ENCODE peak calls at places on chromosomes 3 and 15, in five cellular contexts. Q, D, W, N and F are unnamed samples.

GRCh38 chr3:155064920-155065319 is 15.2 kb upstream of the MME start:
- DNase-seq in D (no peak), N (no peak), Q (no peak), W (no peak), F (no peak)

GRCh38 chr3:134796313-134797079 is 1.4 kb downstream of the EPHB1 start:
- DNase-seq in D (no peak), N (peak), Q (no peak), W (no peak), F (no peak)

GRCh38 chr3:126995926-126996512 is 13.1 kb downstream of the PLXNA1 start:
- DNase-seq in W (no peak), Q (no peak), D (no peak), N (no peak), F (no peak)

GRCh38 chr15:80531388-80532184 is 127.4 kb downstream of the ARNT2 start:
- DNase-seq in W (no peak), D (no peak), Q (no peak), N (no peak), F (no peak)

GRCh38 chr3:118171236-118171852 is 863.3 kb downstream of the IGSF11 start:
- DNase-seq in Q (no peak), D (no peak), W (no peak), N (no peak), F (no peak)

GRCh38 chr15:39774688-39775267 is 7.9 kb downstream of the FSIP1 start:
- DNase-seq in W (no peak), D (no peak), N (no peak), Q (no peak), F (no peak)

GRCh38 chr15:38547255-38547997 is 17.2 kb downstream of the RASGRP1 start:
- DNase-seq in Q (no peak), W (no peak), N (no peak), D (peak), F (no peak)

GRCh38 chr3:99246010-99246654 is 344.6 kb upstream of the DCBLD2 start:
- DNase-seq in Q (no peak), N (no peak), D (no peak), W (no peak), F (no peak)

GRCh38 chr3:127722104-127722784 is 49.5 kb downstream of the ABTB1 start:
- DNase-seq in D (no peak), N (no peak), Q (no peak), W (no peak), F (no peak)

GRCh38 chr3:114709102-114709501 is 415.3 kb downstream of the TIGIT start:
- DNase-seq in N (no peak), D (no peak), Q (no peak), W (no peak), F (no peak)

GRCh38 chr3:43533009-43533408 is 88.8 kb downstream of the ANO10 start:
- DNase-seq in W (no peak), N (no peak), D (no peak), Q (no peak), F (no peak)

GRCh38 chr15:89860851-89861360 is 32.9 kb downstream of the AP3S2 start:
- DNase-seq in N (peak), Q (no peak), W (no peak), D (no peak), F (no peak)

GRCh38 chr3:86147119-86147518 is 843.8 kb downstream of the VGLL3 start:
- DNase-seq in D (no peak), Q (no peak), W (peak), N (no peak), F (no peak)

DNA sequence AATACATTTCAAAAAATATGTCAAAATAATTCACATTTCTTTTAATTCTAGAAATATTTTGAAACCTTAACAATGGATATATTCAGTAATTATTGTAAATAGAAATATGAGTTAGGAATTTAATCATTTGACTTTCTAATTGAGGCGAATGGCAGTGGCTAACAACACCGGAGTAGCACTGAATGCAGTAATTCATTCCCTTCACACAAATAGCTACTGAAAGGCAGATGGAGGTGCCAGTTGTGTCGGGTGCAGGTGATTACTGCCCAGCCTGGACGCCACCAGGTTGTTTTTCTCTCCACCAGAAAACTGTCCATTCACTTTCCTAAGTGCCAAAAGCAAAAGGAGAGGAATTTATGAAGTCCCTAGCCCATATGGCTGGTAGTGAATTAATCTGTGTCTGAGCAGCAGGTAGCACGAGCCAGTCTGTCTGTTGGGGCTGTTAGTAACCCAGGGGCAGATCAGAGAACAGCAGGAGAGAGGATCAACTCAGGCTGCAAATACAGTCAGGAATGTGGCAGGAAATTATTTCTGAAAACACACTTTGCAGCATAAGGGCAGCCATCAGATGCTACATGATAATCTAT is 79.3 kb upstream of the GMNC start:
- DNase-seq in W (no peak), D (no peak), Q (no peak), N (no peak), F (no peak)
- TF ChIP-seq TAF1 in W (no peak), D (no peak), Q (no peak), N (no peak), F (no peak)

DNA sequence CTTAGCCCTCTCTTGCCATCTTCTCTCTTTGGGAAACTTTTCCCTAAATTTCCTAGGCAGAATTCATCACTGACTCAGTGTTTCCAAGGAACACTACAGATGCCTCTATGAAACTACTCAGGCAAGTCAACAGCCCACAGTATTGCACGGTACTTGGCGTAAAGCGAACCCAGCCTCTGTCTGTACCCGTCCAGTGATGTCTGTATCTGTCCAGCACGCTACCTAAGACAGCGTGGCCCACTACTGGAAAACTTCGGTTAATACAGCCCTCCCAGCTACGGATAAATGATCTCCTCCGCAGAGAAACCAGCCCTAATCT is 467 bp downstream of the SKIC8 start:
- DNase-seq in D (peak), N (no peak), W (no peak), Q (no peak), F (no peak)
- TF ChIP-seq TAF1 in D (no peak), N (no peak), W (no peak), Q (no peak), F (no peak)

DNA sequence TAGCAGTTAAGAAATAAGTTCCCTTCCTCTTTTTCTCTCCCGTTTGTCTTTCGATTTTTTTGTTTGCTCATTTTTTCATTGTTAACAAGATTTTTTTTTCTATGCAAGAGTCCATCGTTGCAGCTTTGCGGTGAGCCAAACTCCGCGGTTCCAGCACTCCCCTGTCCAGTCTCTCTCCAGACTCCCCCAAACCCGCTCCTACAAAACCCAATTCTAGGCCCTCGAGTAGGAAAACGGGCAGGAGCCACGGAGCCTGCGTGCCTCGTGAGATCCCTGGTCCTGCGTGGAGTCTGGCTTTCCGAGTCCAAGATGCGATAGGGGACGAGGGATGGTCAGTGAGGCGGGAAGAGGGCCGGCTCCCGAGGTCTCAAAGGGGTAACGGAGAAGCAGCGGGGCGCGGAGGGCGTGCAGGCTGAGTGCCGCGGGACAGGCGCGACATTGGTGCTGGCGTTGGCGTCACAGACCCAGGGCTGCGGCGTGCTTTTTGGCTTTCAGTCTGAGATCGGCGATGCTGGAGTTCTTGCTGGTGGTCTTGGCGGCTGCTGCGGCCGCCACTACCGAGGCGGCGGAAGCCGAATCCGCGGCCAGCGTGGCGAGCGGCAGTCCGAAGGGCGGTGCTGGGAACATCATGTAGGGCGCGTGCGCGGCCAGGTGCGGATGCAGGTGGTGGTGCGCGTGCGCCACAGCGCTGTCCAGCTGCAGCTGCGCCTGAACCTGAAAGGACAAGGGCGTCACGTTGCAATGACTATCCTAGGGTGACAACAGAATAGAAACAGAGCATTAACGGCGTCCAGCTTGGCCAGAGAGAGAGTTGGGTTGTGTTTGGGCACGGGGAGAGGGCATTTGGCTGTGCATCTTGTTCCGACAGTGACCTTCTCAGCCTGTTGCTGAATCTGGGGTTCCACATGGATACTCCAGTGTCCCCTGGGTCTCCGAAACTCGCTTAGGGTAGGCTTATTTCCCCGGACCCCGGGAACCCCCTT is 8.4 kb downstream of the SHOX2 start:
- DNase-seq in Q (peak), W (peak), D (no peak), N (no peak), F (peak)
- TF ChIP-seq TAF1 in Q (no peak), W (peak), D (no peak), N (no peak), F (no peak)

GRCh38 chr15:35627696-35628095 is 81.7 kb upstream of the DPH6 start:
- DNase-seq in W (no peak), D (no peak), N (no peak), Q (no peak), F (no peak)

GRCh38 chr15:35633677-35634076 is 87.7 kb upstream of the DPH6 start:
- DNase-seq in Q (no peak), D (no peak), W (no peak), N (no peak), F (no peak)

GRCh38 chr15:35630985-35631384 is 85.0 kb upstream of the DPH6 start:
- DNase-seq in D (no peak), W (no peak), N (no peak), Q (no peak), F (no peak)

GRCh38 chr15:35626984-35627383 is 81.0 kb upstream of the DPH6 start:
- DNase-seq in N (no peak), D (peak), W (no peak), Q (no peak), F (no peak)

DNA sequence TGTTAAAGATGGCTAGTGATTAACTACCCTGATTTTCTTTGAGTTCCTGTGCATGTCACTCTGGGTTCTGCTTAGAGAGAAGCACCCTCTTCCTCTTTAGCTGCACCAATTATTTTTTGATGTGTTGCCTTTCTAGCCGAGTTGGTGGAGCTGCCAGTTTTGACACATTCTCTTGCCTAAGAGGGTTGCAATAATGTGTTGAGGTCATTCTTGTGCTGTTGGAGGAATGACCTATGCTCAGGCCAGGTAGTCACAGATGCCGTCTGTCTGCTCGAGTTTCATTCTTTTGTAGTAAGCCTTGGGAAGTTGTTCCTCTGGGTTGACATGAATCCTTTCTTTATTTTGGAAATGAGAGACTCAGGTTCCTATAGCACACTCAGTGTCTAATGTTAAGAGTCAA is 84.6 kb upstream of the DPH6 start:
- DNase-seq in Q (no peak), W (peak), D (no peak), N (no peak), F (no peak)
- TF ChIP-seq TAF1 in Q (no peak), W (no peak), D (no peak), N (no peak), F (no peak)